ENCODE peak calls at places on chromosomes 16 and 17, in eight cellular contexts. One of them, this sample, is unnamed.

GRCh38 chr17:46769531-46770438 is 48.7 kb downstream of the WNT3 start:
- DNase-seq in HFFc6: no peak
- DNase-seq in progenitor cell of endocrine pancreas: no peak
- DNase-seq in Peyer's patch: peak; percentile 50
- DNase-seq in fibroblast of pulmonary artery: no peak
- DNase-seq in RWPE1: no peak
- DNase-seq in uterus: no peak
- DNase-seq in B cell: peak; percentile 48
- DNase-seq in this sample: no peak

GRCh38 chr17:82003411-82004381 is 19.0 kb downstream of the CENPX start:
- DNase-seq in progenitor cell of endocrine pancreas: no peak
- DNase-seq in fibroblast of pulmonary artery: peak; percentile 94
- DNase-seq in B cell: no peak
- DNase-seq in HFFc6: peak; percentile 96
- DNase-seq in Peyer's patch: no peak
- DNase-seq in uterus: peak; percentile 87
- DNase-seq in RWPE1: peak; percentile 94
- DNase-seq in this sample: no peak

GRCh38 chr17:8741771-8742170 is 2.9 kb downstream of the CCDC42 start:
- DNase-seq in progenitor cell of endocrine pancreas: no peak
- DNase-seq in Peyer's patch: no peak
- DNase-seq in fibroblast of pulmonary artery: no peak
- DNase-seq in RWPE1: no peak
- DNase-seq in HFFc6: no peak
- DNase-seq in uterus: no peak
- DNase-seq in B cell: no peak
- DNase-seq in this sample: no peak

GRCh38 chr17:27256225-27257030 is 37.5 kb upstream of the WSB1 start:
- DNase-seq in HFFc6: peak; percentile 75
- DNase-seq in progenitor cell of endocrine pancreas: no peak
- DNase-seq in RWPE1: no peak
- DNase-seq in fibroblast of pulmonary artery: peak; percentile 94
- DNase-seq in uterus: no peak
- DNase-seq in B cell: no peak
- DNase-seq in Peyer's patch: no peak
- DNase-seq in this sample: no peak

GRCh38 chr17:77889135-77889505 is 69.4 kb upstream of the TNRC6C start:
- DNase-seq in B cell: no peak
- DNase-seq in progenitor cell of endocrine pancreas: no peak
- DNase-seq in Peyer's patch: peak; percentile 7
- DNase-seq in RWPE1: no peak
- DNase-seq in uterus: no peak
- DNase-seq in fibroblast of pulmonary artery: no peak
- DNase-seq in HFFc6: no peak
- DNase-seq in this sample: no peak

GRCh38 chr16:81537721-81538561 is 93.3 kb downstream of the CMIP start:
- DNase-seq in fibroblast of pulmonary artery: no peak
- DNase-seq in HFFc6: no peak
- DNase-seq in B cell: no peak
- DNase-seq in Peyer's patch: no peak
- DNase-seq in RWPE1: no peak
- DNase-seq in uterus: no peak
- DNase-seq in progenitor cell of endocrine pancreas: no peak
- DNase-seq in this sample: no peak

GRCh38 chr17:44022246-44022645 is 7.5 kb upstream of the TMEM101 start:
- DNase-seq in Peyer's patch: no peak
- DNase-seq in fibroblast of pulmonary artery: no peak
- DNase-seq in B cell: no peak
- DNase-seq in RWPE1: no peak
- DNase-seq in HFFc6: no peak
- DNase-seq in progenitor cell of endocrine pancreas: no peak
- DNase-seq in uterus: no peak
- DNase-seq in this sample: no peak

GRCh38 chr17:63528183-63528582 is 5.0 kb downstream of the KCNH6 start:
- DNase-seq in B cell: no peak
- DNase-seq in Peyer's patch: no peak
- DNase-seq in fibroblast of pulmonary artery: no peak
- DNase-seq in progenitor cell of endocrine pancreas: no peak
- DNase-seq in HFFc6: no peak
- DNase-seq in uterus: no peak
- DNase-seq in RWPE1: no peak
- DNase-seq in this sample: no peak

GRCh38 chr16:2860826-2861567 is 3.0 kb upstream of the PRSS22 start:
- DNase-seq in HFFc6: no peak
- DNase-seq in fibroblast of pulmonary artery: peak; percentile 40
- DNase-seq in B cell: no peak
- DNase-seq in uterus: no peak
- DNase-seq in RWPE1: peak; percentile 26
- DNase-seq in Peyer's patch: no peak
- DNase-seq in progenitor cell of endocrine pancreas: no peak
- DNase-seq in this sample: no peak

GRCh38 chr16:79164378-79164720 is 436.2 kb downstream of the MAF start:
- DNase-seq in uterus: no peak
- DNase-seq in Peyer's patch: no peak
- DNase-seq in RWPE1: no peak
- DNase-seq in fibroblast of pulmonary artery: no peak
- DNase-seq in B cell: no peak
- DNase-seq in HFFc6: no peak
- DNase-seq in progenitor cell of endocrine pancreas: no peak
- DNase-seq in this sample: no peak

GRCh38 chr17:75228847-75229246 is 23.4 kb downstream of the NUP85 start:
- DNase-seq in Peyer's patch: no peak
- DNase-seq in B cell: no peak
- DNase-seq in uterus: no peak
- DNase-seq in progenitor cell of endocrine pancreas: no peak
- DNase-seq in HFFc6: no peak
- DNase-seq in RWPE1: no peak
- DNase-seq in fibroblast of pulmonary artery: no peak
- DNase-seq in this sample: no peak

GRCh38 chr17:81849457-81849856 is 10.9 kb downstream of the P4HB start:
- DNase-seq in fibroblast of pulmonary artery: no peak
- DNase-seq in Peyer's patch: no peak
- DNase-seq in RWPE1: no peak
- DNase-seq in B cell: no peak
- DNase-seq in uterus: no peak
- DNase-seq in progenitor cell of endocrine pancreas: no peak
- DNase-seq in HFFc6: no peak
- DNase-seq in this sample: no peak

GRCh38 chr17:2058521-2059124 is 3.7 kb downstream of the HIC1 start:
- DNase-seq in Peyer's patch: peak; percentile 92
- DNase-seq in HFFc6: peak; percentile 63
- DNase-seq in RWPE1: no peak
- DNase-seq in uterus: peak; percentile 84
- DNase-seq in fibroblast of pulmonary artery: peak; percentile 91
- DNase-seq in B cell: peak; percentile 89
- DNase-seq in progenitor cell of endocrine pancreas: no peak
- DNase-seq in this sample: peak; percentile 81

GRCh38 chr17:68458260-68459029 is 1.1 kb upstream of the WIPI1 start:
- DNase-seq in fibroblast of pulmonary artery: no peak
- DNase-seq in B cell: no peak
- DNase-seq in uterus: no peak
- DNase-seq in HFFc6: no peak
- DNase-seq in RWPE1: no peak
- DNase-seq in Peyer's patch: no peak
- DNase-seq in progenitor cell of endocrine pancreas: no peak
- DNase-seq in this sample: no peak

GRCh38 chr16:67936876-67937605 is 391 bp upstream of the PSMB10 start:
- DNase-seq in Peyer's patch: no peak
- DNase-seq in B cell: peak; percentile 90
- DNase-seq in uterus: no peak
- DNase-seq in fibroblast of pulmonary artery: peak; percentile 63
- DNase-seq in RWPE1: no peak
- DNase-seq in HFFc6: peak; percentile 43
- DNase-seq in progenitor cell of endocrine pancreas: no peak
- DNase-seq in this sample: peak; percentile 85

GRCh38 chr17:7098802-7099459 is 15.7 kb downstream of the ASGR2 start:
- DNase-seq in HFFc6: no peak
- DNase-seq in fibroblast of pulmonary artery: no peak
- DNase-seq in uterus: no peak
- DNase-seq in RWPE1: no peak
- DNase-seq in B cell: no peak
- DNase-seq in Peyer's patch: no peak
- DNase-seq in progenitor cell of endocrine pancreas: no peak
- DNase-seq in this sample: peak; percentile 66

GRCh38 chr16:4407543-4408322 is 8.7 kb downstream of the CORO7 start:
- DNase-seq in fibroblast of pulmonary artery: peak; percentile 57
- DNase-seq in Peyer's patch: no peak
- DNase-seq in HFFc6: peak; percentile 86
- DNase-seq in B cell: no peak
- DNase-seq in progenitor cell of endocrine pancreas: no peak
- DNase-seq in uterus: peak; percentile 64
- DNase-seq in RWPE1: no peak
- DNase-seq in this sample: no peak

GRCh38 chr16:49986351-49987124 is 38.5 kb upstream of the CNEP1R1 start:
- DNase-seq in uterus: no peak
- DNase-seq in progenitor cell of endocrine pancreas: no peak
- DNase-seq in fibroblast of pulmonary artery: peak; percentile 39
- DNase-seq in RWPE1: no peak
- DNase-seq in HFFc6: no peak
- DNase-seq in B cell: no peak
- DNase-seq in Peyer's patch: no peak
- DNase-seq in this sample: no peak

GRCh38 chr16:82302007-82302733 is 132.1 kb upstream of the MPHOSPH6 start:
- DNase-seq in RWPE1: no peak
- DNase-seq in Peyer's patch: no peak
- DNase-seq in B cell: no peak
- DNase-seq in HFFc6: no peak
- DNase-seq in uterus: no peak
- DNase-seq in fibroblast of pulmonary artery: no peak
- DNase-seq in progenitor cell of endocrine pancreas: no peak
- DNase-seq in this sample: no peak

GRCh38 chr16:72992142-72992601 is 55.8 kb downstream of the ZFHX3 start:
- DNase-seq in progenitor cell of endocrine pancreas: no peak
- DNase-seq in HFFc6: no peak
- DNase-seq in B cell: no peak
- DNase-seq in Peyer's patch: no peak
- DNase-seq in uterus: no peak
- DNase-seq in RWPE1: no peak
- DNase-seq in fibroblast of pulmonary artery: no peak
- DNase-seq in this sample: no peak

GRCh38 chr16:75238132-75238852 is 13.1 kb downstream of the BCAR1 start:
- DNase-seq in progenitor cell of endocrine pancreas: no peak
- DNase-seq in HFFc6: peak; percentile 91
- DNase-seq in Peyer's patch: no peak
- DNase-seq in fibroblast of pulmonary artery: peak; percentile 85
- DNase-seq in RWPE1: no peak
- DNase-seq in B cell: no peak
- DNase-seq in uterus: peak; percentile 92
- DNase-seq in this sample: no peak
- TF ChIP-seq CTCF in progenitor cell of endocrine pancreas: no peak
- TF ChIP-seq CTCF in HFFc6: no peak
- TF ChIP-seq CTCF in Peyer's patch: no peak
- TF ChIP-seq CTCF in fibroblast of pulmonary artery: no peak
- TF ChIP-seq CTCF in RWPE1: no peak
- TF ChIP-seq CTCF in B cell: no peak
- TF ChIP-seq CTCF in uterus: no peak
- TF ChIP-seq CTCF in this sample: no peak

DNA sequence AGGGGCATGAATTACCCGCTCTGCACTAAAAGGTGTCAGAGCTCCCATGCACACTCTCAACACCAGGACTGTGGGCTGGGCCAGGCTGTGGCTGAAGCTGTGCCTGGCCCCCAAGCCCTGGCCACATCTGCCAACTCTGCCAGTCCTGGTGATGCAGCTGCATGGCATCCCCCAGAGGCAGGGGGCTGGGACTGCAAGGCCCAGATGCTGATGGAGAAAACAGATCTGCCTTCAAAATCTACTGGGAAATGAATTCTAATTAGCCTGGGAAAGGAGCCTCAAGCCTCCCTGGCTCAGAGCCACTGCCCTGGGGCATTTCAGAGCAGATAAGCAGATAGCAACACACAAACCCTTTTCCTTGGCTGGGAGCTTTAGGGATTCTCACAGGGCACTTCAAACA is 3.4 kb downstream of the CHST6 start:
- DNase-seq in RWPE1: peak; percentile 43
- DNase-seq in HFFc6: peak; percentile 65
- DNase-seq in B cell: no peak
- DNase-seq in uterus: no peak
- DNase-seq in Peyer's patch: no peak
- DNase-seq in fibroblast of pulmonary artery: no peak
- DNase-seq in progenitor cell of endocrine pancreas: no peak
- DNase-seq in this sample: no peak
- TF ChIP-seq CTCF in RWPE1: no peak
- TF ChIP-seq CTCF in HFFc6: peak; percentile 55
- TF ChIP-seq CTCF in B cell: no peak
- TF ChIP-seq CTCF in uterus: no peak
- TF ChIP-seq CTCF in Peyer's patch: no peak
- TF ChIP-seq CTCF in fibroblast of pulmonary artery: no peak
- TF ChIP-seq CTCF in progenitor cell of endocrine pancreas: no peak
- TF ChIP-seq CTCF in this sample: no peak

DNA sequence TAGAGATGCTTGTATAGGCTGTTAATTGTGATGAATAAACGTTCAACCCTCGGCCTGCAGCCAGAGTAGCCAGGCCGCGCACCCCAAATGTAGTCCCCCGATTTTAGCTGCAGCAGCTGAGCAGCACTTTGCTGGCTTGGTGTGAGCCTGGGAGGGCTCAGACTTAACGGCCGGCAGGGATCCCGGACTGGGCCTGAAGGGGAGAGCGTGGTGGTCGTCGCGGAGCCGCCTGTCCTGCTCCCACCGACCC is 11.9 kb downstream of the ZNF629 start:
- DNase-seq in Peyer's patch: no peak
- DNase-seq in fibroblast of pulmonary artery: no peak
- DNase-seq in uterus: no peak
- DNase-seq in B cell: no peak
- DNase-seq in HFFc6: no peak
- DNase-seq in progenitor cell of endocrine pancreas: no peak
- DNase-seq in RWPE1: no peak
- DNase-seq in this sample: no peak
- TF ChIP-seq CTCF in Peyer's patch: no peak
- TF ChIP-seq CTCF in fibroblast of pulmonary artery: no peak
- TF ChIP-seq CTCF in uterus: no peak
- TF ChIP-seq CTCF in B cell: no peak
- TF ChIP-seq CTCF in HFFc6: no peak
- TF ChIP-seq CTCF in progenitor cell of endocrine pancreas: no peak
- TF ChIP-seq CTCF in RWPE1: no peak
- TF ChIP-seq CTCF in this sample: no peak

DNA sequence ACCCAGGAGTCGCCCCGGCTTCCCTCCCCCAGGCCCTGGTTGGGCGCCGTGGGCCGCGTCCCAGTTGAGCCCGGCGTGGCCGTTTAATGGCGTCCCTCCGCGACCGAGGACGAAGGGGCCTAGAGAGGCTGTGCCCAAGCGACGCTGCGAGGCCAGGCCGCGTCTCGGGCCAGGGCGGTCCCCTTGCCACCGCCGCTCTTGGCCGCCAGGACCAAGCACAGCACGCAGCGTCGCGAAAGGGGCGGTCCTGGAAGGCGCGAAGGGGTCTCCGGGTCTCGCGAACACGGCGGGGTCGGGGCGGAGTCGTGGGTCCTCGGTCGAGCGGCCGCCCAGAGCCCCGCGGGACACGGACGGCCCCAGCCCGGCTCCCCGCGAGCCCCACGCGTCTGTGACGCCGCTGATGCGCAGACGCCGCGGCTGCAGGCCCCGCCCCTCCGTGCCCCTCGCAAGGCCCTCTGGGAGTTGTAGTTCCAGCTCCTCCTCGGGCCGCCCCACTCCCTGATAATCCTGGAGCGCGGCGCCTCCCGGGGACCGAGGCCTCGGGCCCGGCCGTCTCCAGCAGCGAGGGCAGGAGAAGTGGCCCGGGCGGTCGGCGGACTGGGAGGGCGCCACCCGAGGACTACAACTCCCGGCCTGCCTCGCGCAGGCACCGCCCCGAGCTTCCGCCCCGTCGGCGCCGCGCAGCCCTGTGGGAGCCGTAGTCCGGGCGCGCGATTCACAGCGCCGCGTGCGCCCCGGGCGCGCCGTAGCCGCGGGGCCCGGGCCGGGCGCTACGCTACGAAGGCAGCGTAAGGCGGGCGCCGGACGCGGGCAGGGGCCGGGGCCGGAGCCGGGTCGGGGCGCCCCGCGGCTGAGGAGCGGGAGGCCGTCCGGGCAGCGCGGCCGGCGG is at the start of gene CAPN15:
- DNase-seq in Peyer's patch: peak; percentile 93
- DNase-seq in progenitor cell of endocrine pancreas: peak; percentile 85
- DNase-seq in B cell: peak; percentile 97
- DNase-seq in HFFc6: peak; percentile 83
- DNase-seq in fibroblast of pulmonary artery: peak; percentile 86
- DNase-seq in RWPE1: peak; percentile 69
- DNase-seq in uterus: peak; percentile 88
- DNase-seq in this sample: peak; percentile 79
- TF ChIP-seq CTCF in Peyer's patch: peak; percentile 67
- TF ChIP-seq CTCF in progenitor cell of endocrine pancreas: peak; percentile 27
- TF ChIP-seq CTCF in B cell: peak; percentile 16
- TF ChIP-seq CTCF in HFFc6: peak; percentile 21
- TF ChIP-seq CTCF in fibroblast of pulmonary artery: no peak
- TF ChIP-seq CTCF in RWPE1: no peak
- TF ChIP-seq CTCF in uterus: peak; percentile 28
- TF ChIP-seq CTCF in this sample: no peak

This sample was measured in CD14-positive monocyte.